ENCODE peak calls at places on chromosomes 5 and 9, in eight cellular contexts. S is SK-MEL-5; Z is activated T-helper 9 cell treated with anti-CD3 and anti-CD28 coated beads, Interleukin-2, amount 50 U/mL, for 16 hours; P is fibroblast of villous mesenchyme; B is effector CD4-positive, alpha-beta T cell; L is left colon; T is HFF-Myc; O is activated T-helper 2 cell treated with anti-CD3 and anti-CD28 coated beads, Interferon-gamma antibody, Interleukin-2, Interleukin-4, amounts not matched to agents 10 μg/mL and 5 μg/mL and 100 μg/mL, durations not matched to agents 14 hours and 24 hours and 36 hours. H is an unnamed sample.

GRCh38 chr9:73183917-73184861 is 32.5 kb downstream of the ANXA1 start:
- DNase-seq in S (peak; percentile 61), Z (no peak), P (peak; percentile 64), B (no peak), L (no peak), T (no peak), O (no peak), H (no peak)

GRCh38 chr5:29896651-29897050 is 1296.8 kb upstream of the CDH6 start:
- DNase-seq in S (peak; percentile 13), Z (no peak), P (no peak), B (no peak), L (no peak), T (no peak), O (no peak), H (no peak)

GRCh38 chr5:1908931-1909330 is 26.2 kb upstream of the IRX4 start:
- DNase-seq in S (no peak), Z (no peak), P (no peak), B (no peak), L (no peak), T (no peak), O (no peak), H (no peak)

GRCh38 chr5:167696558-167697314 is 594.7 kb upstream of the WWC1 start:
- DNase-seq in S (no peak), Z (no peak), P (no peak), B (no peak), L (no peak), T (no peak), O (no peak), H (no peak)

GRCh38 chr5:156312897-156313680 is 13.9 kb upstream of the SGCD start:
- DNase-seq in S (no peak), Z (no peak), P (no peak), B (no peak), L (no peak), T (no peak), O (no peak), H (no peak)

GRCh38 chr9:95165004-95165403 is 152.5 kb downstream of the FANCC start:
- DNase-seq in S (no peak), Z (no peak), P (no peak), B (no peak), L (no peak), T (no peak), O (no peak), H (no peak)

GRCh38 chr9:5518061-5518936 is 8.0 kb downstream of the PDCD1LG2 start:
- DNase-seq in S (no peak), Z (no peak), P (peak; percentile 48), B (no peak), L (no peak), T (peak; percentile 37), O (no peak), H (no peak)

GRCh38 chr5:759111-759741 is 25.3 kb downstream of the ZDHHC11B start:
- DNase-seq in S (no peak), Z (peak; percentile 50), P (peak; percentile 75), B (peak; percentile 54), L (peak; percentile 79), T (no peak), O (peak; percentile 37), H (no peak)

GRCh38 chr9:19493174-19493811 is 84.5 kb downstream of the ACER2 start:
- DNase-seq in S (peak; percentile 59), Z (peak; percentile 3), P (peak; percentile 70), B (no peak), L (peak; percentile 28), T (peak; percentile 25), O (peak; percentile 19), H (peak; percentile 30)

GRCh38 chr9:38394419-38394818 is 1.9 kb downstream of the ALDH1B1 start:
- DNase-seq in S (no peak), Z (no peak), P (no peak), B (no peak), L (peak; percentile 61), T (no peak), O (no peak), H (no peak)

GRCh38 chr9:14347408-14348224 is 33.7 kb upstream of the NFIB start:
- DNase-seq in S (no peak), Z (no peak), P (peak; percentile 9), B (no peak), L (peak; percentile 47), T (no peak), O (no peak), H (no peak)

GRCh38 chr9:110729628-110730027 is 61.0 kb downstream of the MUSK start:
- DNase-seq in S (no peak), Z (no peak), P (no peak), B (no peak), L (no peak), T (no peak), O (no peak), H (no peak)

GRCh38 chr9:91207481-91207888 is 154.2 kb downstream of the AUH start:
- DNase-seq in S (peak; percentile 72), Z (no peak), P (peak; percentile 86), B (no peak), L (no peak), T (no peak), O (no peak), H (no peak)

GRCh38 chr5:35230043-35230611 is at the start of gene PRLR:
- DNase-seq in S (peak; percentile 66), Z (no peak), P (peak; percentile 74), B (no peak), L (peak; percentile 68), T (no peak), O (no peak), H (no peak)

GRCh38 chr5:78569441-78569840 is 79.1 kb downstream of the LHFPL2 start:
- DNase-seq in S (peak; percentile 63), Z (no peak), P (peak; percentile 90), B (no peak), L (peak; percentile 46), T (peak; percentile 53), O (no peak), H (no peak)

GRCh38 chr5:55343107-55343506 is 35.3 kb downstream of the MTREX start:
- DNase-seq in S (no peak), Z (no peak), P (no peak), B (no peak), L (no peak), T (no peak), O (no peak), H (no peak)

GRCh38 chr9:113807173-113808061 is 68.7 kb upstream of the ZNF618 start:
- DNase-seq in S (peak; percentile 75), Z (no peak), P (peak; percentile 66), B (no peak), L (peak; percentile 34), T (peak; percentile 31), O (no peak), H (no peak)

GRCh38 chr9:134163374-134164196 is 779 bp downstream of the RNU6ATAC start:
- DNase-seq in S (no peak), Z (peak; percentile 59), P (peak; percentile 48), B (peak; percentile 59), L (peak; percentile 80), T (no peak), O (peak; percentile 62), H (peak; percentile 65)

GRCh38 chr9:7115606-7116005 is 357.8 kb downstream of the KDM4C start:
- DNase-seq in S (peak; percentile 3), Z (no peak), P (peak; percentile 22), B (no peak), L (no peak), T (no peak), O (no peak), H (no peak)

GRCh38 chr5:178212241-178213002 is 8.1 kb downstream of the HNRNPAB start:
- DNase-seq in S (no peak), Z (no peak), P (no peak), B (no peak), L (no peak), T (no peak), O (no peak), H (no peak)

GRCh38 chr9:126784401-126784800 is 20.4 kb upstream of the ZBTB43 start:
- DNase-seq in S (no peak), Z (no peak), P (no peak), B (no peak), L (no peak), T (no peak), O (no peak), H (no peak)

GRCh38 chr5:6837095-6837494 is 123.9 kb downstream of the TENT4A start:
- DNase-seq in S (no peak), Z (no peak), P (no peak), B (no peak), L (no peak), T (no peak), O (no peak), H (no peak)

GRCh38 chr5:134103397-134103796 is 11.1 kb upstream of the TCF7 start:
- DNase-seq in S (no peak), Z (no peak), P (no peak), B (peak; percentile 41), L (no peak), T (no peak), O (no peak), H (no peak)

GRCh38 chr5:64384761-64385160 is 121.1 kb upstream of the RGS7BP start:
- DNase-seq in S (peak; percentile 69), Z (no peak), P (no peak), B (no peak), L (no peak), T (no peak), O (no peak), H (no peak)

GRCh38 chr5:119036101-119036762 is 34.7 kb upstream of the DMXL1 start:
- DNase-seq in S (peak; percentile 20), Z (no peak), P (peak; percentile 44), B (no peak), L (no peak), T (peak; percentile 22), O (no peak), H (no peak)

H was measured in T-helper 2 cell treated with Interferon-gamma antibody and Interleukin-4, amounts not matched to agents 5 μg/mL and 100 μg/mL, for 36 hours.